ENCODE peak calls at places on chromosomes 11 and 22, in seven cellular contexts. D is K562, K is HepG2, A is GM12878, W is HCT116, G is H1, S is SK-N-SH. V is an unnamed sample.
A peak's percentile ranks its signal among the peaks of the same experiment; 100 is the strongest.

GRCh38 chr22:21726650-21727049 is 8.9 kb downstream of the YPEL1 start:
- DNase-seq in A (no peak), G (peak; percentile 74), D (peak; percentile 90), W (peak; percentile 28), K (peak; percentile 57), S (peak; percentile 57), V (no peak)

GRCh38 chr22:17814084-17814483 is 39.8 kb upstream of the BID start:
- DNase-seq in S (no peak), D (no peak), G (no peak), A (no peak), K (no peak), W (no peak), V (no peak)

GRCh38 chr11:4467811-4468606 is 14.4 kb upstream of the OR52K1 start:
- DNase-seq in G (no peak), D (no peak), A (no peak), W (no peak), K (no peak), S (no peak), V (no peak)

GRCh38 chr22:22979121-22979724 is 91.1 kb upstream of the GNAZ start:
- DNase-seq in D (no peak), W (no peak), G (no peak), A (no peak), K (no peak), S (no peak), V (no peak)

GRCh38 chr11:48078661-48079060 is 98.3 kb downstream of the PTPRJ start:
- DNase-seq in D (no peak), A (no peak), W (no peak), K (no peak), S (no peak), G (no peak), V (no peak)

GRCh38 chr11:95556342-95557151 is 233.0 kb downstream of the FAM76B start:
- DNase-seq in G (no peak), D (no peak), A (peak; percentile 75), S (no peak), K (no peak), W (no peak), V (no peak)

GRCh38 chr22:41092847-41093371 is 517 bp downstream of the EP300 start:
- DNase-seq in G (peak; percentile 59), S (peak; percentile 21), K (peak; percentile 15), D (peak; percentile 9), A (no peak), W (no peak), V (no peak)

GRCh38 chr11:76579047-76579751 is 91.3 kb downstream of the LRRC32 start:
- DNase-seq in W (no peak), S (peak; percentile 23), D (no peak), G (peak; percentile 72), A (no peak), K (no peak), V (no peak)

GRCh38 chr11:70891844-70892380 is 360.5 kb downstream of the SHANK2 start:
- DNase-seq in S (no peak), K (no peak), W (no peak), A (no peak), G (no peak), D (no peak), V (no peak)

GRCh38 chr22:31123292-31123602 is 481 bp downstream of the INPP5J start:
- DNase-seq in K (no peak), D (no peak), G (no peak), W (no peak), A (no peak), S (no peak), V (no peak)

GRCh38 chr11:45717526-45717925 is 52.1 kb upstream of the CHST1 start:
- DNase-seq in D (no peak), A (no peak), K (no peak), S (no peak), W (no peak), G (no peak), V (no peak)

GRCh38 chr22:29146101-29146560 is 59.6 kb upstream of the EMID1 start:
- DNase-seq in A (no peak), W (no peak), G (peak; percentile 41), S (no peak), D (no peak), K (no peak), V (no peak)

GRCh38 chr11:17036666-17037658 is 22.7 kb upstream of the PLEKHA7 start:
- DNase-seq in D (no peak), S (no peak), G (peak; percentile 66), K (peak; percentile 66), W (peak; percentile 7), A (no peak), V (no peak)

GRCh38 chr11:61297741-61298140 is 2.6 kb upstream of the VWCE start:
- DNase-seq in K (peak; percentile 29), A (no peak), G (no peak), S (no peak), W (no peak), D (no peak), V (no peak)

GRCh38 chr22:47164514-47165337 is 402.3 kb downstream of the TBC1D22A start:
- DNase-seq in D (no peak), A (no peak), W (no peak), S (no peak), K (peak; percentile 71), G (no peak), V (no peak)

GRCh38 chr22:37284807-37285355 is 2.6 kb downstream of the CYTH4 start:
- DNase-seq in D (no peak), A (peak; percentile 68), K (no peak), W (no peak), S (no peak), G (no peak), V (no peak)

GRCh38 chr22:30310881-30311771 is 15.6 kb downstream of the TBC1D10A start:
- DNase-seq in D (no peak), G (no peak), A (no peak), S (no peak), K (no peak), W (no peak), V (no peak)

GRCh38 chr11:69635804-69636511 is 5.0 kb upstream of the CCND1 start:
- DNase-seq in K (no peak), W (no peak), S (peak; percentile 8), G (no peak), D (no peak), A (no peak), V (no peak)
- TF ChIP-seq SIN3A in K (no peak), W (no peak), S (no peak), G (no peak), D (no peak), A (no peak), V (no peak)

GRCh38 chr22:43862882-43863202 is 529 bp upstream of the SULT4A1 start:
- DNase-seq in K (no peak), S (no peak), D (no peak), G (no peak), A (no peak), W (no peak), V (no peak)
- TF ChIP-seq SIN3A in K (no peak), S (no peak), D (no peak), G (no peak), A (no peak), W (no peak), V (no peak)

GRCh38 chr11:114307524-114308203 is 11.5 kb downstream of the NNMT start:
- DNase-seq in G (no peak), K (peak; percentile 23), W (no peak), D (peak; percentile 32), A (no peak), S (no peak), V (no peak)
- TF ChIP-seq SIN3A in G (no peak), K (no peak), W (no peak), D (no peak), A (no peak), S (no peak), V (no peak)

GRCh38 chr11:11876458-11876857 is 34.7 kb downstream of the USP47 start:
- DNase-seq in W (peak; percentile 41), S (no peak), A (no peak), G (no peak), K (peak; percentile 5), D (peak; percentile 21), V (no peak)
- TF ChIP-seq SIN3A in W (no peak), S (no peak), A (no peak), G (no peak), K (no peak), D (no peak), V (no peak)

GRCh38 chr11:65558002-65558784 is at the start of gene LTBP3:
- DNase-seq in A (no peak), K (peak; percentile 68), W (no peak), D (peak; percentile 88), S (peak; percentile 90), G (peak; percentile 72), V (no peak)
- TF ChIP-seq SIN3A in A (no peak), K (peak; percentile 21), W (no peak), D (no peak), S (no peak), G (no peak), V (peak; percentile 64)

GRCh38 chr11:32713496-32713895 is 81.0 kb downstream of the CCDC73 start:
- DNase-seq in S (no peak), D (no peak), A (no peak), G (no peak), K (no peak), W (peak; percentile 8), V (no peak)
- TF ChIP-seq SIN3A in S (no peak), D (no peak), A (no peak), G (no peak), K (no peak), W (no peak), V (no peak)